ENCODE peak calls at places on chromosomes 6 and 20, in six cellular contexts. M is right cardiac atrium, K is psoas muscle, A is OCI-LY7, O is lung, W is GM12878. F is an unnamed sample.

GRCh38 chr6:118776607-118777549 is 117.1 kb upstream of the ASF1A start:
- DNase-seq in M (no peak), K (peak; percentile 33), A (peak; percentile 70), O (peak; percentile 62), W (peak; percentile 20), F (peak; percentile 51)

GRCh38 chr6:53628354-53629119 is 37.0 kb downstream of the KLHL31 start:
- DNase-seq in M (no peak), K (no peak), A (no peak), O (no peak), W (no peak), F (no peak)

GRCh38 chr6:60679175-60679574 is 1606.8 kb downstream of the KHDRBS2 start:
- DNase-seq in M (no peak), K (no peak), A (no peak), O (no peak), W (no peak), F (no peak)

GRCh38 chr6:149319413-149319812 is 1.9 kb downstream of the TAB2 start:
- DNase-seq in M (no peak), K (no peak), A (no peak), O (no peak), W (no peak), F (no peak)

GRCh38 chr6:96716221-96716620 is 121.1 kb downstream of the GPR63 start:
- DNase-seq in M (no peak), K (no peak), A (no peak), O (no peak), W (no peak), F (no peak)

GRCh38 chr6:92779758-92780157 is 639.6 kb downstream of the EPHA7 start:
- DNase-seq in M (no peak), K (peak; percentile 16), A (no peak), O (no peak), W (no peak), F (no peak)

GRCh38 chr20:5674176-5674660 is 76.0 kb upstream of the SHLD1 start:
- DNase-seq in M (no peak), K (no peak), A (peak; percentile 94), O (no peak), W (peak; percentile 94), F (no peak)

GRCh38 chr6:165833355-165833754 is 170.3 kb upstream of the PDE10A start:
- DNase-seq in M (no peak), K (no peak), A (no peak), O (no peak), W (no peak), F (no peak)

GRCh38 chr6:131281471-131282270 is 146.4 kb downstream of the AKAP7 start:
- DNase-seq in M (no peak), K (no peak), A (peak; percentile 31), O (no peak), W (no peak), F (peak; percentile 29)

GRCh38 chr6:14172575-14172974 is 55.0 kb downstream of the CD83 start:
- DNase-seq in M (no peak), K (no peak), A (no peak), O (no peak), W (no peak), F (no peak)

GRCh38 chr6:9140181-9140580 is 704.8 kb upstream of the SLC35B3 start:
- DNase-seq in M (no peak), K (peak; percentile 24), A (no peak), O (peak; percentile 55), W (no peak), F (no peak)

GRCh38 chr6:158131926-158132325 is 36.1 kb downstream of the SERAC1 start:
- DNase-seq in M (no peak), K (no peak), A (peak; percentile 41), O (no peak), W (no peak), F (no peak)

GRCh38 chr20:63635431-63636141 is 8.7 kb upstream of the GMEB2 start:
- DNase-seq in M (peak; percentile 67), K (no peak), A (peak; percentile 61), O (no peak), W (peak; percentile 68), F (peak; percentile 64)

GRCh38 chr20:31239139-31239538 is 18.3 kb upstream of the DEFB115 start:
- DNase-seq in M (no peak), K (no peak), A (no peak), O (no peak), W (no peak), F (no peak)

GRCh38 chr20:31237763-31238162 is 19.7 kb upstream of the DEFB115 start:
- DNase-seq in M (no peak), K (no peak), A (no peak), O (no peak), W (no peak), F (no peak)

DNA sequence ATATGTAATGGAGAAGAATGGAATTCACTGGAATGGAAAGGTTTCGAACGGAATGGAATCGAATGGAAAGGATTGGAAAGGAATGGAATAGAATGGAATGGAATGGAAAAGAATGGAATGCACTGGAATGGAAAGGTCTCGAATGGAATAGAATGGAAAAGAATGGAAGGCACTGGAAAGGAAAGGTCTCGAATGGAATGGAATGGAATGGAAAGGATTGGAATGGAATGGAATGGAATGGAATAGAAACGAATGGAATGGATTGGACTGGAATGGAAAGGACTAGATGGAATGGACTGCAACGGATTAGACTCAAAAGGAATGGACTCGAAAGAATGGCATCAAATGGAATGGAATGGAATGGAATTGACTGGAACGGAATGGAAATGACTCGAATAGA is 20.5 kb upstream of the DEFB115 start:
- DNase-seq in M (no peak), K (no peak), A (no peak), O (no peak), W (no peak), F (no peak)
- H3K9me3 ChIP-seq in M (peaks cover 2% of the 10 kb centered on the region), K (peaks cover 59% of the 10 kb centered on the region), A (peaks cover 75% of the 10 kb centered on the region), O (peaks cover 8% of the 10 kb centered on the region), W (peaks cover 2% of the 10 kb centered on the region), F (peaks cover 23% of the 10 kb centered on the region)

GRCh38 chr20:38238834-38239233 is 21.7 kb downstream of the KIAA1755 start:
- DNase-seq in M (no peak), K (no peak), A (no peak), O (no peak), W (no peak), F (no peak)

GRCh38 chr20:38243617-38244016 is 16.9 kb downstream of the KIAA1755 start:
- DNase-seq in M (no peak), K (no peak), A (no peak), O (no peak), W (no peak), F (no peak)

GRCh38 chr20:38239406-38239805 is 21.1 kb downstream of the KIAA1755 start:
- DNase-seq in M (no peak), K (no peak), A (no peak), O (no peak), W (no peak), F (no peak)

GRCh38 chr20:38242848-38243449 is 17.6 kb downstream of the KIAA1755 start:
- DNase-seq in M (no peak), K (no peak), A (peak; percentile 55), O (no peak), W (no peak), F (no peak)

DNA sequence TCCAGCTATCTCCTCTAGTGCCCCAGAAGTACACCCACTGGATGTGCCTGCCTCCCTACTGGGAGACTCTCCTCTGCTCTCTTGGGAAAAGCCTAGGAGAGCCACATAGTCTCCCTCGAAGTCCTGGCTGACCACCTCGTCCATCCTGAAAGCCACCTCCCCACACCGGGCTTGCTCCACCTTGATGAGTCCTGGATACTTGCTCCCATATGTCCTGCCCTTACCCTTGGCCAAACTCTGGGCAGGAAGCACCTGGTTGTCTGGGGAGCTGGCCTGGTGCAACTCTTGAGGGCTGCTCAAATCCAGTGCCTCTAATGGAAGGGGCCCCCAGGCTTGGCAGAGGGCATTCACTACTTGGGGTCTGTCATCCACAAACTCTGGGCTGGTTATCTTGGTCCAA is 19.3 kb downstream of the KIAA1755 start:
- DNase-seq in M (no peak), K (no peak), A (no peak), O (no peak), W (no peak), F (no peak)
- H3K9me3 ChIP-seq in M (peaks cover 4% of the 10 kb centered on the region), K (peaks cover 12% of the 10 kb centered on the region), A (peaks cover 22% of the 10 kb centered on the region), O (peaks cover 19% of the 10 kb centered on the region), W (peaks cover 13% of the 10 kb centered on the region), F (no peaks in the 10 kb centered on the region)

GRCh38 chr20:31322504-31322903 is 14.1 kb upstream of the DEFB116 start:
- DNase-seq in M (no peak), K (no peak), A (no peak), O (no peak), W (no peak), F (no peak)
- H3K9me3 ChIP-seq in M (peaks cover 2% of the 10 kb centered on the region), K (no peaks in the 10 kb centered on the region), A (no peaks in the 10 kb centered on the region), O (peaks cover 4% of the 10 kb centered on the region), W (no peaks in the 10 kb centered on the region), F (no peaks in the 10 kb centered on the region)

DNA sequence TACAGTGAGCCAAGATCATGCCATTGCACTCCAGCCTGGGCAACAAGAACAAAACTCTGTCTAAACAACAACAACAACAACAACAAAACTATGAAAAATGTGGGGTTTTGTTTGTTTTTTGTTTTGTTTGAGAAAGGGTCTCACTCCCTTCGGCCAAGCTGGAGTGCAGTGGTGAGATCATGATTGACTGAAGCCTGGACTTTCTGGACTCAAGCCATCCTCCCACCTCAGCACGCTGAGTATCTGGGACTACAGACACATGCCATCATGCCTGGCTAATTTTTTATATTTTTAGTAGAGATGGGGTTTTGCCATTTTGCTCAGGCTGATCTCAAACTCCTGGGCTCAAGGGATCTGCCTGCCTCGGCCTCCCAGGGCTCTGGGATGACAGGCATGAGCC is 2.8 kb upstream of the MYLIP start:
- DNase-seq in M (no peak), K (no peak), A (no peak), O (no peak), W (no peak), F (no peak)
- H3K9me3 ChIP-seq in M (no peaks in the 10 kb centered on the region), K (no peaks in the 10 kb centered on the region), A (no peaks in the 10 kb centered on the region), O (no peaks in the 10 kb centered on the region), W (no peaks in the 10 kb centered on the region), F (no peaks in the 10 kb centered on the region)

DNA sequence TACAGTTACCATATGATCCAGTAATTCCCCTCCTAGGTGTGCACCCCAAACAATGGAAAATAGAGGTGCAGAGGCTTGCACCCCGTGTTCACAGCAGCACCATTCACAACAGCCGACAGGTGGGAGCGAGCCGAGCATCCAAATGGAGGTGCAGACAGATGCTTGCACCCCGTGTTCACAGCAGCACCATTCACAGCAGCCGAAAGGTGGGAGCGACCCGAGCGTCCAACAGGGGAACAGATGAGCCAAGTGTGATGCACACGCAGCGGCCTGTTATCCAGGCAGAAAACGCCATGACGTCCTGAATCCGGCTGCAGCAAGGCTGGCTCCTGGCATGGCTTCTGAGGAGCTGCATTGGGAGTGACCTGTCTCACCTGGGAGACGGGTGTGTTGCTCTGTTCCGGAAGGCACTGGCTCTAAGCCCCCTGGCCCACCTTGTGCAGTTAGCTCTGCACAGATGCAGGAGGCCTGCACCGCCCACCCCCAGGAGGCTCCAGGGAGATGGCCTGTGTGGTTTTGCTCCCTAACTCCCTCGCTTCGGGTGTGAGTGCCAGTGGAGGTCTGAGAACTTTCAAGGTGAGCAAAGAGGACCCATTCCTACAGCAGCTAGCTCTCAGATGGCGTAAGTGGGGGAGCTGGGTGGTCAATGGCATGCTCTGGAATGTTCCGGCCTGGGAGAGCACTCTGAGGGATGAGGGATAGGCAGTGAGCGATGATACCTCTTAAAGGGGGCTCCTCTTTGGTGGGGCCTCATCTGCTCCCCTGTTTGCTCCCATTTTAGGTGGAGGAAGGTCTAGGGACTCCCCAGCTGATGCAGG is 47.8 kb upstream of the FRMD1 start:
- DNase-seq in M (no peak), K (no peak), A (no peak), O (no peak), W (no peak), F (no peak)
- H3K9me3 ChIP-seq in M (no peaks in the 10 kb centered on the region), K (no peaks in the 10 kb centered on the region), A (no peaks in the 10 kb centered on the region), O (peaks cover 3% of the 10 kb centered on the region), W (no peaks in the 10 kb centered on the region), F (no peaks in the 10 kb centered on the region)

DNA sequence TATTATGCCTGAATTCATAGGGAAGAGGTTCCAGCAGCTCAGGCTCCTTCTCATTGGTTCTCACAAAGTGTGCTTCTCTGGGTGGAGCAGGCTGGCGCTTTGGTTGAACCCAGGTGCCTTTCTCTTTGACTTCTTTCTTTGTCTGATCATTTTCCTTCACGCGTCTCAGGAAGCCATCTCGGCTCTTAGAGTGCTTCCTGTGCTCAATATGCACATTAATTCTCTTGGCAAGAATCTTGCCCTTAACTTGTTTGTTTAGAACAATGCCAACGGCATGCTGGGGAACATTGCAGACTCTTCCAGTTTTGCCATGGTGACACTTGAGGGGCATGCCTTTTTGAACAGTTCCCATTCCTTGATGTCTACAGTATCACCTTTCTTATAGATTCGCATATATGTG is 44.3 kb upstream of the RNF24 start:
- DNase-seq in M (no peak), K (no peak), A (no peak), O (no peak), W (no peak), F (no peak)
- H3K9me3 ChIP-seq in M (no peaks in the 10 kb centered on the region), K (no peaks in the 10 kb centered on the region), A (no peaks in the 10 kb centered on the region), O (no peaks in the 10 kb centered on the region), W (no peaks in the 10 kb centered on the region), F (no peaks in the 10 kb centered on the region)

F was measured in T-helper 17 cell.